ENCODE peak calls at places on chromosomes 3 and 15, in eight cellular contexts. R is B cell; C is type B pancreatic cell; H is HFFc6; Y is lower lobe of right lung; P is fibroblast of the aortic adventitia; B is neural progenitor cell; A is CD4-positive, alpha-beta T cell. G is an unnamed sample.
A peak's percentile ranks its signal among the peaks of the same experiment; 100 is the strongest.

GRCh38 chr3:186492594-186492993 is 51.6 kb downstream of the CRYGS start:
- DNase-seq in H (no peak), R (no peak), P (no peak), C (no peak), Y (no peak), B (no peak), A (no peak), G (no peak)

GRCh38 chr3:46835486-46835885 is 27.8 kb downstream of the MYL3 start:
- DNase-seq in Y (no peak), B (no peak), A (no peak), R (no peak), H (no peak), P (no peak), C (no peak), G (no peak)

GRCh38 chr15:54305138-54305537 is 326.9 kb downstream of the UNC13C start:
- DNase-seq in C (no peak), R (no peak), B (no peak), H (no peak), Y (no peak), P (no peak), A (no peak), G (no peak)

GRCh38 chr3:30492581-30493192 is 113.7 kb upstream of the TGFBR2 start:
- DNase-seq in B (no peak), H (peak; percentile 20), Y (no peak), P (peak; percentile 60), R (no peak), A (no peak), C (no peak), G (no peak)

GRCh38 chr3:72171461-72171860 is 386.5 kb upstream of the PROK2 start:
- DNase-seq in C (no peak), A (no peak), Y (no peak), P (peak; percentile 78), B (no peak), R (no peak), H (no peak), G (no peak)

GRCh38 chr3:111690242-111690641 is 95.1 kb upstream of the ZBED2 start:
- DNase-seq in H (peak; percentile 76), R (no peak), A (no peak), Y (no peak), C (no peak), P (peak; percentile 50), B (peak; percentile 40), G (no peak)

GRCh38 chr3:70620367-70620766 is 307.9 kb upstream of the MDFIC2 start:
- DNase-seq in A (no peak), C (no peak), R (no peak), P (no peak), H (no peak), B (no peak), Y (no peak), G (no peak)

GRCh38 chr15:91335702-91336101 is 235.6 kb downstream of the SV2B start:
- DNase-seq in Y (no peak), P (no peak), A (no peak), B (no peak), C (no peak), H (no peak), R (no peak), G (no peak)

DNA sequence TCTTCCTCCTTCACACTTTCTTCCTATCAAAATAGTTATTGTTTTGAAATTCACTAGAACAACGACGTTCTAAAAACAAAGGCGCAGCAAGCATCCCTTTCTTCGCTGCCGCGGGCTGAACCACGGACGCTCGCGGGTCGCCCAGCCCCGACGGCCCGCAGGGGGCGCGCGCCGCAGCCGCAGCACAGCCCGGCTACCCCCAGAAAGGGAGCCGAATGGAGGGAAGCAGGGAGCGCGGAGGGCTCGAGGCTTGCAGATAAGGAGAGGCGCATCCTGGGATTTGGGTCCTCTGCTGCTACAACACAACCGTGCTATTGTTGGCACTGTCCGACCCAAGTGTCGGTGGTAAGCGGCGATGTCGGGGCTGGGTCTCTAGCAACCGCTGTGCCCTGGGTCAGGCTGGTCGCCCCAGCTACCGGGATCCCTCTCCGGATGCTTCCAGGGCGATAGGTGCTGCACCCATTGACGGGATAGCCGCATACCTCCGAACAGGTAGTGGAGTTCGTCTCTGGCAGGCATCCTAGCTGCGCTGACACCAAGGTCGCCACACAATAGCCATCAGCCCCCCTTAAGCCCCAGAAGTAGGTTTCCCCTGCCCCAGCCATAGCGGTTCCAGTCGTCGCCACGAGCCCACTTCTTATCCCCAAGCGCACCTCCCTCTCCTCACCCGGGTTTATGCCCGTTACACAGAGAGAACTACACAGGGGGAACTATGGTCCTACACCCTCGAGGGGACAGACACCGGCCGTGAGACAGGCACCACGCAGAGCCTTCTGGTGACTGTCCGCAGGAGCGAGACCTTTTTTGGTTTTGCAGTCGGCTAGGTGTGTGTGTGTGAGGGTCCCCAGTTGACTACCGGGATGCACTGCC is 6.0 kb downstream of the ONECUT1 start:
- DNase-seq in Y (no peak), P (no peak), A (no peak), C (no peak), H (no peak), B (peak; percentile 90), R (no peak), G (no peak)
- TF ChIP-seq CTCF in Y (peak; percentile 48), P (no peak), A (peak; percentile 60), C (peak; percentile 93), H (peak; percentile 70), B (peak; percentile 97), R (peak; percentile 59), G (peak; percentile 73)

GRCh38 chr3:57076422-57076951 is 16.0 kb downstream of the SPATA12 start:
- DNase-seq in Y (no peak), H (no peak), R (no peak), C (no peak), P (no peak), B (no peak), A (no peak), G (no peak)
- TF ChIP-seq CTCF in Y (no peak), H (no peak), R (no peak), C (no peak), P (no peak), B (no peak), A (no peak), G (no peak)

GRCh38 chr3:119924111-119925094 is 142.5 kb downstream of the NR1I2 start:
- DNase-seq in A (no peak), R (no peak), Y (no peak), H (no peak), C (no peak), B (no peak), P (no peak), G (no peak)

GRCh38 chr3:119918992-119919933 is 137.4 kb downstream of the NR1I2 start:
- DNase-seq in Y (no peak), B (no peak), R (no peak), P (peak; percentile 8), A (no peak), C (no peak), H (no peak), G (no peak)
- TF ChIP-seq CTCF in Y (no peak), B (no peak), R (no peak), P (no peak), A (no peak), C (peak; percentile 44), H (peak; percentile 57), G (peak; percentile 61)

DNA sequence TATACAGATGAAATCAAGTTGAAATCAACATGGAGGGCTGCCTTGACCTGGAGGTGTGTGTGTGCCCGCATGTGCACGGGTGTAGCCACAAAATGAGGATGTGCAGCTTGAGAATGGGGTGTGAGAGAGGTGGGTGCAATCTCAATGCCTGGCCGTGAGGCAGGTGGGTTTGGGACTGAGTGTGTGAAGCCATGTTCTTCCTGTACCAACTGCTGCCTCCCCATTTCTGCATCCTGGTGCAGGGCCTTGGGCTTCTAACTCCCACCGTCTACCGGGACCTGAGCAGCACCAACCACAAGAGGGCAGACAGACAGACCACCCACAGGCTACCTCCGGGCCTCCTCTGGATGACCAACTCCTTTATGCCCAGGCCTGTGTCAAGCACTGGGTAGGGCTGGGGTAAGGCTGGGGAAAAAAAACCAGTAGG is 161.9 kb upstream of the TLE3 start:
- DNase-seq in A (no peak), B (peak; percentile 57), Y (no peak), C (no peak), H (no peak), P (no peak), R (no peak), G (no peak)
- TF ChIP-seq CTCF in A (no peak), B (peak; percentile 44), Y (no peak), C (peak; percentile 51), H (peak; percentile 32), P (no peak), R (no peak), G (peak; percentile 35)

DNA sequence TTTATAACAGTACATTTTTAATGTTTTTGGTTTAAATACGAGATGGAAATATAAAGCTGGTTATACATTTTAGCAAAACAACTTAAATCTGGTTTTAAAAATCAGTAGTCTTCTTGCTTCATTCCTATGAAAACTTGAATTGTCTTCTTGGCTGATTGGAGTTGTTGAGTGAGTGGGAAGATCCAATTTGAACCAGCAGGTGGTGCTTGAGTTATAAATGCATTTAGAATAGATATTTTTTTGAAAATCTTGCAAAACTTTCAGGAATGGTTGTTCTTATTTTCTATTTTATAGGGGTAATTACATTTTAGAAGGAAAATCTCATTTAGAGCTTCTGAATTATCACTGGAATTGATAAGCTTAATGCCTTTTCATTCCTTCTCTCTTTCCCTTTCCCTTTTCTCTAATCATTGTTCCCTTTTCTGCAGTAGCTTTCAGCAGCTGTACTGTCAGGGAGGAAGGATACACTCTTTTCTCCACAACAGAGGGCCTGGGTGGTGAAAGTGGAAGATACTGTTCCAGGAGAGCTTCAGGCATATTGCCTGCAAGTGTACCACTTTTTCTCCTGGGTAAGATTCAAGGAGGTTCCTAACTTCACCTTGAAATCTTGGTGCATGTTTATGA is 335.6 kb downstream of the NLGN1 start:
- DNase-seq in Y (no peak), R (no peak), P (peak; percentile 75), H (peak; percentile 64), B (no peak), A (no peak), C (no peak), G (no peak)
- TF ChIP-seq CTCF in Y (no peak), R (no peak), P (peak; percentile 73), H (peak; percentile 86), B (peak; percentile 57), A (no peak), C (peak; percentile 78), G (peak; percentile 82)

DNA sequence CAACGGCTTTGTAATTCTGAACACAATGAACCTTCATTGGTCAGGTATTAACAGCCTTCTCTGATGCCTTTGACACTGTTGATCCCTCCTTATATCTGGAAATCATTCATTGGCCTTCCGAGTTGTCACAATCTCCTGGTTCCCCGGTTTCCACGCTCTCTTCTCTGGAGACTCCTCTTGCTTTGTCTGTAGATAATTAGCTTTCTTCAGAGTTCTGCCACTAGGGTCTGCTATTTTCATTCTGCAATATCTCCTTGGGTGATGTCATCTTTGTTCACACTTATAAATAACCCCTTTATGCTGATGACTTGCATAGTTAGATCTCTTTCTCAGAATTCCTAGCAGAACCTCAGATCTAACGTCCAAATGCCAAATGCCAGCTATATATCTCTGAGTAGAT is 583.8 kb upstream of the ZNF717 start:
- DNase-seq in P (no peak), R (no peak), Y (no peak), C (no peak), H (no peak), B (no peak), A (no peak), G (no peak)
- TF ChIP-seq CTCF in P (no peak), R (no peak), Y (no peak), C (peak; percentile 31), H (no peak), B (peak; percentile 38), A (no peak), G (peak; percentile 76)

G was measured in chondrocyte.